ENCODE peak calls at places on chromosomes 11 and 22, in five cellular contexts. Q is GM13976, I is ovary, K is epithelial cell of esophagus, O is GM13977. M is an unnamed sample.

GRCh38 chr11:125170406-125171031 is 6.0 kb downstream of the PKNOX2 start:
- DNase-seq in Q (no peak), I (peak; percentile 83), K (no peak), O (no peak), M (no peak)

GRCh38 chr11:62665630-62666258 is 632 bp downstream of the CSKMT start:
- DNase-seq in Q (peak; percentile 62), I (peak; percentile 61), K (peak; percentile 34), O (no peak), M (peak; percentile 52)

GRCh38 chr22:50059185-50059880 is 1.2 kb upstream of the TTLL8 start:
- DNase-seq in Q (no peak), I (no peak), K (no peak), O (no peak), M (no peak)

GRCh38 chr11:82865841-82866240 is 34.4 kb downstream of the PRCP start:
- DNase-seq in Q (no peak), I (no peak), K (no peak), O (no peak), M (no peak)

GRCh38 chr11:117793521-117793920 is 3.5 kb downstream of the DSCAML1 start:
- DNase-seq in Q (no peak), I (no peak), K (no peak), O (no peak), M (no peak)

GRCh38 chr11:109972939-109973338 is 120.3 kb upstream of the ZC3H12C start:
- DNase-seq in Q (no peak), I (no peak), K (peak; percentile 19), O (no peak), M (no peak)

GRCh38 chr11:109285465-109285864 is 136.5 kb upstream of the C11orf87 start:
- DNase-seq in Q (no peak), I (no peak), K (peak; percentile 12), O (no peak), M (no peak)

GRCh38 chr11:833114-833791 is 501 bp downstream of the CD151 start:
- DNase-seq in Q (peak; percentile 76), I (no peak), K (peak; percentile 61), O (peak; percentile 72), M (peak; percentile 67)

GRCh38 chr11:70251583-70252285 is 18.8 kb upstream of the PPFIA1 start:
- DNase-seq in Q (no peak), I (no peak), K (no peak), O (no peak), M (no peak)

GRCh38 chr22:33083212-33083611 is 25.0 kb upstream of the SYN3 start:
- DNase-seq in Q (peak; percentile 31), I (no peak), K (no peak), O (peak; percentile 36), M (peak; percentile 28)

GRCh38 chr11:109939176-109939810 is 153.9 kb upstream of the ZC3H12C start:
- DNase-seq in Q (no peak), I (no peak), K (peak; percentile 81), O (no peak), M (peak; percentile 24)

GRCh38 chr11:126919147-126919823 is 81.3 kb downstream of the KIRREL3 start:
- DNase-seq in Q (no peak), I (no peak), K (no peak), O (no peak), M (no peak)

GRCh38 chr11:11338304-11338703 is 14.7 kb downstream of the CSNK2A3 start:
- DNase-seq in Q (no peak), I (no peak), K (no peak), O (no peak), M (no peak)

GRCh38 chr11:12472401-12473065 is 95.2 kb downstream of the PARVA start:
- DNase-seq in Q (no peak), I (no peak), K (no peak), O (no peak), M (no peak)

GRCh38 chr11:116986521-116987105 is 111.6 kb downstream of the SIK3 start:
- DNase-seq in Q (no peak), I (no peak), K (peak; percentile 96), O (no peak), M (no peak)

GRCh38 chr11:66337103-66337899 is 1.1 kb upstream of the RIN1 start:
- DNase-seq in Q (no peak), I (peak; percentile 32), K (no peak), O (no peak), M (no peak)

GRCh38 chr11:39724404-39724803 is 1735.0 kb downstream of the LRRC4C start:
- DNase-seq in Q (no peak), I (no peak), K (no peak), O (no peak), M (no peak)
- TF ChIP-seq CTCF in Q (no peak), I (no peak), K (no peak), O (no peak), M (no peak)

DNA sequence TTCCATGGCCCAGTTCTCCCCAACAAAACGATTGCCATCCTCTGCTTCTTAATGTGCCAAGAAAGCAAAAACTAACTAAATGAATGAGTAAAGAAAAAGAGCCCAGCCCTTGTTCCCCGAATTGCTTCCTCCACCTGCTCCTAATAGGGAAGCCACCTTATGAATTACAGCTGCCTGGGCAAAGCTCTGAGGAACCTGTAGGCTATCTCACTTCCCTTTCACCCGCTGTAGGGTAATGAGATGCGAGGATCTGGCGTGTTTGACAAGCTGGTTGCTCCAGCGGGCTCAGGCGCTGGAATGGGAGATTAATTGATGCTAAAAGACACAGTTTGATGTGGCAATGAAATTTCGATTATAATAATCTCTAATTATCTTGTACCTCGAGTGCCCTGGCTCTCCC is 256.3 kb downstream of the NTM start:
- DNase-seq in Q (no peak), I (no peak), K (no peak), O (no peak), M (no peak)
- TF ChIP-seq CTCF in Q (no peak), I (no peak), K (no peak), O (no peak), M (no peak)

GRCh38 chr22:18114495-18114894 is 3.9 kb downstream of the TUBA8 start:
- DNase-seq in Q (no peak), I (no peak), K (no peak), O (no peak), M (no peak)

GRCh38 chr22:18115844-18116480 is 5.4 kb downstream of the TUBA8 start:
- DNase-seq in Q (no peak), I (no peak), K (no peak), O (no peak), M (no peak)

GRCh38 chr22:18113680-18114394 is 3.2 kb downstream of the TUBA8 start:
- DNase-seq in Q (no peak), I (no peak), K (no peak), O (no peak), M (no peak)

GRCh38 chr22:18116634-18117033 is 6.0 kb downstream of the TUBA8 start:
- DNase-seq in Q (no peak), I (no peak), K (no peak), O (no peak), M (no peak)

DNA sequence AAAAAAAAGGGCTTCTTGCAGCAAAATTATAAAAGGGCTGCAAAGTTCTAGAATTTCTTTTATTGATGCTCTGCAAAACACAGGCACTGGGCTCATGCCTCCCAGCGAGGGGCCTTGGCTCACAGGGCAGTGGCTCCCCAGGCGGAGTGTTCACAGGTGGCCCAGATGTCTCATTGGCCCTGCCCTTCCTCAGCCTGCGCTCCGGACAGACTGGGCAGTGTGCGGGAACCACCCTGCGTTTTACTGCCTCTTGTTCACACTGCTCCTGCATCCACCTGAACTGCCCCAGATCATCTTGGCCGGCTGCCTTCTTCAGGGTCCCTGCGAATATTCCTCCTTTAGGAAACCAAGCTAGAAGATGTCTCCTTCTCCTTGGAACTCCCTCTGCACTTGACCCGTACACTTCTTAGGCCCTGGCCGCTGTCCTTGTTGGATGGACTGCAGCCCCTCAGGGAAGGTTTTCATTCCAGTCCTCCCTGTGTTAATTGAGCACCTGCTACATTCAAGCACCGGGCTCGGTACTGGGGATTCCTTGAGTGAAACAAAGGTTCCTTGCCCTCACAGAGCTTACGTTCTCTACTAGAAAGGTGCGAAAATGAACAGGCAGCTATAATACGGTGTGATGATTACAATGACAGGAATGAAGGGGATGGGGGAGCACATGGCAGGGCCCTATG is 4.5 kb downstream of the TUBA8 start:
- DNase-seq in Q (no peak), I (no peak), K (no peak), O (no peak), M (no peak)
- TF ChIP-seq CTCF in Q (no peak), I (no peak), K (no peak), O (no peak), M (no peak)

GRCh38 chr11:57468276-57468675 is 7.9 kb downstream of the RTN4RL2 start:
- DNase-seq in Q (no peak), I (no peak), K (no peak), O (no peak), M (no peak)

GRCh38 chr11:57466680-57467079 is 6.4 kb downstream of the RTN4RL2 start:
- DNase-seq in Q (no peak), I (no peak), K (no peak), O (no peak), M (no peak)

GRCh38 chr11:57464343-57465181 is 4.2 kb downstream of the RTN4RL2 start:
- DNase-seq in Q (no peak), I (no peak), K (peak; percentile 55), O (no peak), M (no peak)

GRCh38 chr11:57469268-57469667 is 8.9 kb downstream of the RTN4RL2 start:
- DNase-seq in Q (no peak), I (no peak), K (no peak), O (no peak), M (no peak)

DNA sequence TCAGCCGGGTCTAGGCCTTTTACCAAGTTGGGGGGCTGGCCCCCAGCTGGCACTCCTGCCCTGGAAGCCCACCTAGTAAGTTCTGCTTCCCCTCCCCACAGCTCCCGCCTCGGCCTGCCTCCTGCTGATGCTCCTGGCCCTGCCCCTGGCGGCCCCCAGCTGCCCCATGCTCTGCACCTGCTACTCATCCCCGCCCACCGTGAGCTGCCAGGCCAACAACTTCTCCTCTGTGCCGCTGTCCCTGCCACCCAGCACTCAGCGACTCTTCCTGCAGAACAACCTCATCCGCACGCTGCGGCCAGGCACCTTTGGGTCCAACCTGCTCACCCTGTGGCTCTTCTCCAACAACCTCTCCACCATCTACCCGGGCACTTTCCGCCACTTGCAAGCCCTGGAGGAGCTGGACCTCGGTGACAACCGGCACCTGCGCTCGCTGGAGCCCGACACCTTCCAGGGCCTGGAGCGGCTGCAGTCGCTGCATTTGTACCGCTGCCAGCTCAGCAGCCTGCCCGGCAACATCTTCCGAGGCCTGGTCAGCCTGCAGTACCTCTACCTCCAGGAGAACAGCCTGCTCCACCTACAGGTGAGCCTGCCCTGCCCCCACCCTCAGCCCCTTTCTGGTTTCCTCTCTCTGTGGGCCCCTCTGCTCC is 7.3 kb downstream of the RTN4RL2 start:
- DNase-seq in Q (no peak), I (no peak), K (no peak), O (no peak), M (no peak)
- TF ChIP-seq CTCF in Q (no peak), I (no peak), K (no peak), O (no peak), M (no peak)

DNA sequence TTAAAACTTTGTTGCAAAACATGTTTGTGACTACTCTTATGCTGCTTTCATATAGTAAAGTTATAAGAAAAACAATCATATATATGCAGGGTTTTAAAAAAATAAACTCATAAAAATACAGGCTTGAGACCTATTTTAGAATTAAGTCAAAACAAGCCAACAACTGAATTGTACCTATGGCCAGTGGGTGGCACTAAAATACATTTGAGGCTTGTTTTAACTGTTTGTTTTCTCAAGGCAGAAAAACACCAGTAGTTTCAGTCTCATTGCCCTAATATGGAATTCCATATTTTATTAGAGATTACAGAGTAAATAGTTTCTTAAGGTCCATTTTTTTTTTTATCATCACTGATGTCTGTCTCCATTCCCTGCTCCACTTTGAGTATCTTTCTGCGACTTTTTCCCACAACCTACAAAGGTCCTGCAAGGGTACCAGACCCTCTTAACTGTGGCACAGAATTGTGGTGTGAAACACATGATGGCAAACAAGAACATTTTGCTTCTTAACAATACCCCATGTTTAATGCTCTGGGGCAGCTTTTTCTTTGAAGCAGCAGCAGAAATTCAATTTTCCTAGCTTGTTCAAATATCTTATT is 8.5 kb upstream of the CCDC89 start:
- DNase-seq in Q (no peak), I (no peak), K (peak; percentile 48), O (peak; percentile 24), M (no peak)
- TF ChIP-seq CTCF in Q (no peak), I (peak; percentile 29), K (peak; percentile 53), O (peak; percentile 50), M (peak; percentile 29)

GRCh38 chr22:26757496-26757895 is 100.1 kb downstream of the MIAT start:
- DNase-seq in Q (no peak), I (no peak), K (no peak), O (no peak), M (no peak)
- TF ChIP-seq CTCF in Q (no peak), I (no peak), K (no peak), O (no peak), M (no peak)

M was measured in GM10248.